ENCODE peak calls at places on chromosomes 7 and 10, in four cellular contexts. A is mesothelial cell of epicardium; Y is CD4-positive, alpha-beta T cell; N is osteocyte. I is an unnamed sample.

GRCh38 chr7:115749924-115750323 is 280.6 kb downstream of the TFEC start:
- DNase-seq in A (no peak), N (no peak), Y (no peak), I (no peak)

GRCh38 chr7:82051641-82052040 is 281.8 kb upstream of the HGF start:
- DNase-seq in Y (no peak), A (no peak), N (no peak), I (no peak)

GRCh38 chr10:89352039-89352597 is 24.3 kb downstream of the IFIT3 start:
- DNase-seq in N (peak), A (peak), Y (no peak), I (no peak)

GRCh38 chr10:91590904-91591791 is 41.7 kb downstream of the PPP1R3C start:
- DNase-seq in Y (no peak), A (no peak), N (no peak), I (no peak)

GRCh38 chr7:23206511-23206867 is 24.6 kb downstream of the NUP42 start:
- DNase-seq in A (no peak), Y (no peak), N (no peak), I (no peak)

GRCh38 chr7:37109016-37109415 is 339.6 kb downstream of the ELMO1 start:
- DNase-seq in A (no peak), N (no peak), Y (no peak), I (no peak)

GRCh38 chr7:77743518-77743917 is 47.3 kb downstream of the RSBN1L start:
- DNase-seq in A (no peak), N (no peak), Y (no peak), I (no peak)

GRCh38 chr10:69839696-69840345 is 38.1 kb downstream of the COL13A1 start:
- DNase-seq in Y (no peak), A (no peak), N (no peak), I (no peak)

GRCh38 chr7:17564678-17565209 is 266.3 kb downstream of the AHR start:
- DNase-seq in N (no peak), A (no peak), Y (no peak), I (no peak)

GRCh38 chr7:55572378-55573233 is at the start of gene VOPP1:
- DNase-seq in N (no peak), Y (peak), A (peak), I (peak)

GRCh38 chr10:17536221-17536620 is 81.0 kb downstream of the HACD1 start:
- DNase-seq in A (no peak), N (no peak), Y (no peak), I (no peak)

GRCh38 chr7:521221-522070 is 1.8 kb upstream of the PDGFA start:
- DNase-seq in Y (no peak), N (no peak), A (peak), I (no peak)

GRCh38 chr7:4739528-4739992 is 35.9 kb upstream of the AP5Z1 start:
- DNase-seq in A (no peak), Y (peak), N (no peak), I (no peak)

GRCh38 chr10:123848564-123849457 is 42.8 kb downstream of the CPXM2 start:
- DNase-seq in A (no peak), N (no peak), Y (no peak), I (no peak)

GRCh38 chr7:45680776-45681175 is 106.6 kb downstream of the ADCY1 start:
- DNase-seq in Y (no peak), A (no peak), N (peak), I (no peak)

GRCh38 chr10:521844-522243 is 167.6 kb downstream of the DIP2C start:
- DNase-seq in A (no peak), N (no peak), Y (no peak), I (no peak)

GRCh38 chr10:114525368-114525949 is 121.2 kb upstream of the AFAP1L2 start:
- DNase-seq in Y (no peak), A (no peak), N (no peak), I (no peak)

GRCh38 chr7:16839646-16840045 is 34.8 kb upstream of the AGR2 start:
- DNase-seq in Y (no peak), N (no peak), A (no peak), I (no peak)

GRCh38 chr10:89458289-89458688 is 43.9 kb downstream of the IFIT5 start:
- DNase-seq in A (no peak), N (no peak), Y (no peak), I (no peak)

GRCh38 chr7:2575733-2576350 is 17.1 kb downstream of the IQCE start:
- DNase-seq in Y (no peak), N (no peak), A (no peak), I (no peak)

GRCh38 chr10:47299989-47300931 is at the start of gene GDF10:
- DNase-seq in N (no peak), A (no peak), Y (no peak), I (no peak)

GRCh38 chr7:123569352-123569999 is 11.9 kb upstream of the NDUFA5 start:
- DNase-seq in Y (no peak), N (no peak), A (no peak), I (no peak)

GRCh38 chr7:100886142-100886935 is 3.2 kb downstream of the UFSP1 start:
- DNase-seq in N (no peak), Y (no peak), A (no peak), I (no peak)

GRCh38 chr10:12484945-12485805 is 135.8 kb downstream of the CAMK1D start:
- DNase-seq in A (no peak), Y (peak), N (no peak), I (no peak)

GRCh38 chr7:106870983-106871410 is 5.9 kb downstream of the PIK3CG start:
- DNase-seq in Y (no peak), A (no peak), N (no peak), I (no peak)

GRCh38 chr7:135095450-135095849 is 52.4 kb upstream of the TMEM140 start:
- DNase-seq in N (no peak), A (no peak), Y (no peak), I (no peak)

GRCh38 chr7:99036531-99037175 is 107.3 kb downstream of the SMURF1 start:
- DNase-seq in A (no peak), N (no peak), Y (no peak), I (no peak)
- TF ChIP-seq CTCF in A (no peak), N (peak), Y (no peak), I (no peak)

DNA sequence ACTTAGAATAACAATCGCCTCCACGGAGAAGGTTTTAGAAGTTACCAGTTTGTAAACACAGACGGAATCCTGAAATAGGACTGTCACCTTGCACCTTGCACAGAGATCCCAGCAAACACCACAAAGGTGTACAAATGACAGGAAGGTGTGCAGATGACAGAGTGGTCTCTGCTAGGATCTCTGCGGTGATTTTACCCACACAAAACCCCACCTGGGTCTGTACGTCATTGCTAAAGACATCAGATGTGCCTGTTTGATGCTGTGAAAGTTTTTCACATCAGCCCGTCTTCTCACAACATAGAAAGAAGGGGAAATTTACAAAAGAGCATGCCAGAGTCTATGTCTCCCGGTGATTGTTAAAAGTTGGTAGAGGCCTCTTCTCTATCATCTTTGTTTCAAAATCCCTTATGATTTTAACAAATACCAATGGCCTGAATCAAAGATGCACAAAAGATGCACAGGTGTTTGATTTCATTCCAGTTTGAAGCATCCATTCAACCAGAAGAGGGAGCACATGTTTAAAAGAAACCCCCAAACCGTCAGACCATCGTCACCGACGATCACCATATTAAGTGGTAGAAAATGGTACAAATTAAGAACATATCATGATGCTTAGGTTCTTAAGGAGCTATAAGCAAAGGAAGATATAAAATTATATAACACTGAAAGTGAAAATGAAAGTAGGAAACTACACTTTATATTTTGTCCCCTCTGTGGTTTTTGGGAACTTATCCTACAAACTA is 576.5 kb downstream of the PTPRN2 start:
- DNase-seq in Y (no peak), N (no peak), A (no peak), I (no peak)
- TF ChIP-seq CTCF in Y (no peak), N (no peak), A (no peak), I (no peak)

GRCh38 chr10:61810263-61810662 is 91.2 kb upstream of the ARID5B start:
- DNase-seq in A (no peak), N (no peak), Y (no peak), I (no peak)
- TF ChIP-seq CTCF in A (no peak), N (no peak), Y (no peak), I (no peak)

DNA sequence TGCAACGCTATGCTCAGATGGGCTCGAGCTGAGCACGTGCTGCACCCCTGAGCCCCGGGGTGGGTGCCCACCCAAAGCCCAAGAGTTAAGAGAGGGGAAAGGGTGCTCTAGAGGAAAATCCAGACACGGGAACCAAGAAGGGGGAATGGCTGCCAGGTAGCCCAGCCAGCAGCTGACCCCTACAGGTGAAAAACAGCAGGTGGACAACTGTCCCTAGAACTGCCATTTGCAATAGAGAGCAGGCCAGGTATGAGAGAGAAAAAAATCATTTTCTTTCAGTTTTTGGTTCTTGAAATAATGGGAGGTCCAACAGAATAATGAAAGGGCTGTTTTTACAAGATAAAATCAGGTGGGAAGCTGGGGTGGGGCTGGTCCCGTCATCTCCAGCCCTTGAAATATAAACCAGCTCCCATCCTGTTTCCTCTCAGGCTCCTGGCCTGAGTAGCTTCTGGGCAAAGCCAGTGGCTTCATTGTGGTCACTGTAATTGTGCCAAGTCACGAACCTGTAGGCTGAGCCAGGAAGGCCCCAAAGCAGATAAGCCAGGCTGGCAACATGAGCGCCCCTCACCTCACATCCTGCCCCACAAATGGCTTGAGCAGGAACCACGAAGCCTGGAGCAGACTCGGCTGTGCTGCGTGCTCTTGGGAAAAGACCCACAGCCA is 257.8 kb downstream of the SNX10 start:
- DNase-seq in A (no peak), Y (no peak), N (no peak), I (no peak)
- TF ChIP-seq CTCF in A (no peak), Y (no peak), N (no peak), I (no peak)

DNA sequence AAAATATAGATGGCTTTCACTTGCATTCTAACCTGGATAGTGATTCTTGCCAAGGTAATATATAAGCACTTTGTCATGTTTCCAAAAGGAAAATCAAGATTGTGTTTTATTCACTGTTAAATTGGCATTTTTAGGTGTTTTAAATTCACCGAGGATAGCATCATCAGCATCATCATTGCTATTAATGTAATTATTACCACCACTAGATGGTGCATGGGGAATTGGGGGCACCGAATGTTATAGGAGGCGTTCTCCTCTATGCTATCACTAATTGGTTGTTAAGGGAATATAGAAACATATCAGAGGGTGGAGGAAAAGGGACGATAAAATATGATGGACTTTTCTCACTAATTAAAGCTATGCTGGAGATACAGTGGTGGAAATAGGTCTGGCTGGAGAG is 95.5 kb downstream of the CELF2 start:
- DNase-seq in A (no peak), N (no peak), Y (peak), I (no peak)
- TF ChIP-seq CTCF in A (no peak), N (peak), Y (peak), I (peak)

GRCh38 chr10:104202231-104202630 is 29.9 kb downstream of the CFAP43 start:
- DNase-seq in Y (no peak), A (no peak), N (no peak), I (no peak)

GRCh38 chr10:104193787-104194186 is 38.4 kb downstream of the CFAP43 start:
- DNase-seq in A (no peak), Y (no peak), N (no peak), I (no peak)

GRCh38 chr10:104201636-104202035 is 30.5 kb downstream of the CFAP43 start:
- DNase-seq in N (no peak), Y (no peak), A (no peak), I (no peak)

GRCh38 chr10:104199567-104199966 is 32.6 kb downstream of the CFAP43 start:
- DNase-seq in Y (no peak), A (no peak), N (no peak), I (no peak)

GRCh38 chr10:104197364-104197763 is 34.8 kb downstream of the CFAP43 start:
- DNase-seq in N (no peak), Y (no peak), A (no peak), I (no peak)
- TF ChIP-seq CTCF in N (no peak), Y (no peak), A (no peak), I (no peak)